ENCODE peak calls at places on chromosomes 7 and 10, in ten cellular contexts. X, A, E, P, Q, Y, C, O, I and Z are unnamed samples.

GRCh38 chr7:55438765-55439525 is 73.8 kb downstream of the LANCL2 start:
- DNase-seq in X (peak; percentile 12), Q (no peak), E (no peak), P (no peak), Y (peak; percentile 48), C (no peak), I (no peak), O (no peak), A (no peak), Z (no peak)

GRCh38 chr7:27774717-27775328 is 34.9 kb downstream of the TAX1BP1 start:
- DNase-seq in C (no peak), P (peak; percentile 46), Y (peak; percentile 44), I (no peak), A (no peak), X (peak; percentile 68), Q (peak; percentile 28), O (peak; percentile 78), E (no peak), Z (no peak)

GRCh38 chr7:112204776-112205347 is 1.3 kb downstream of the DOCK4 start:
- DNase-seq in Q (no peak), I (no peak), Y (peak; percentile 22), O (peak; percentile 47), X (peak; percentile 28), A (no peak), C (no peak), P (peak; percentile 67), E (peak; percentile 24), Z (no peak)

GRCh38 chr7:116671681-116672595 is at the start of gene MET:
- DNase-seq in I (peak; percentile 78), P (peak; percentile 92), O (peak; percentile 92), C (peak; percentile 85), E (peak; percentile 80), A (peak; percentile 26), X (peak; percentile 67), Y (peak; percentile 83), Q (peak; percentile 82), Z (peak; percentile 54)

GRCh38 chr10:99395750-99396445 is 34.5 kb downstream of the GOT1 start:
- DNase-seq in A (no peak), Y (peak; percentile 77), E (no peak), Q (no peak), X (peak; percentile 82), C (no peak), P (no peak), I (no peak), O (peak; percentile 52), Z (no peak)

GRCh38 chr10:13629116-13629515 is 42.4 kb downstream of the PRPF18 start:
- DNase-seq in C (no peak), E (no peak), O (no peak), Y (peak; percentile 43), X (peak; percentile 29), P (no peak), A (no peak), I (no peak), Q (no peak), Z (no peak)

GRCh38 chr10:75652136-75652535 is 220.7 kb downstream of the LRMDA start:
- DNase-seq in X (peak; percentile 60), Y (no peak), C (no peak), A (no peak), P (no peak), Q (no peak), I (no peak), O (no peak), E (no peak), Z (no peak)

GRCh38 chr7:17368856-17369520 is 70.5 kb downstream of the AHR start:
- DNase-seq in O (no peak), P (no peak), C (no peak), X (no peak), Y (no peak), I (no peak), Q (no peak), A (no peak), E (no peak), Z (no peak)

GRCh38 chr10:75166623-75166972 is 44.0 kb upstream of the VDAC2 start:
- DNase-seq in I (peak; percentile 11), X (no peak), C (no peak), O (no peak), A (no peak), Q (no peak), P (no peak), E (no peak), Y (no peak), Z (no peak)

GRCh38 chr7:94080551-94080950 is 76.4 kb upstream of the BET1 start:
- DNase-seq in I (no peak), X (no peak), E (no peak), A (no peak), Y (no peak), O (no peak), C (no peak), P (no peak), Q (no peak), Z (no peak)

GRCh38 chr7:18927134-18927533 is 190.3 kb downstream of the TWIST1 start:
- DNase-seq in O (peak; percentile 26), A (no peak), X (no peak), I (no peak), P (peak; percentile 14), Q (no peak), C (no peak), Y (peak; percentile 66), E (no peak), Z (no peak)

GRCh38 chr10:107485019-107485418 is 320.5 kb upstream of the SORCS1 start:
- DNase-seq in C (no peak), Y (no peak), I (no peak), E (no peak), Q (no peak), X (no peak), O (no peak), P (no peak), A (no peak), Z (no peak)

GRCh38 chr7:121102619-121103018 is 114.1 kb downstream of the CPED1 start:
- DNase-seq in Y (no peak), O (no peak), Q (no peak), P (no peak), E (no peak), X (no peak), A (no peak), C (no peak), I (no peak), Z (no peak)

GRCh38 chr10:101075775-101076174 is 14.0 kb downstream of the KAZALD1 start:
- DNase-seq in P (no peak), X (no peak), I (no peak), Q (no peak), A (no peak), C (no peak), O (no peak), E (no peak), Y (no peak), Z (no peak)

GRCh38 chr10:69988094-69988493 is 64.6 kb upstream of the MACROH2A2 start:
- DNase-seq in O (peak; percentile 44), E (no peak), X (no peak), Y (no peak), A (no peak), C (no peak), P (no peak), I (no peak), Q (no peak), Z (no peak)

GRCh38 chr10:43628956-43629355 is 19.7 kb downstream of the ZNF32 start:
- DNase-seq in Q (no peak), X (no peak), O (no peak), P (no peak), E (no peak), Y (no peak), I (no peak), A (no peak), C (no peak), Z (no peak)

GRCh38 chr10:118310822-118311221 is 31.3 kb downstream of the FAM204A start:
- DNase-seq in I (no peak), P (no peak), A (no peak), C (no peak), O (peak; percentile 80), X (no peak), Q (no peak), Y (peak; percentile 9), E (no peak), Z (no peak)